ENCODE peak calls at places on chromosomes 2 and 18, in ten cellular contexts. V, P, N, S, E, L, A, H, B and T are unnamed samples. For H3K4me1, the result is how much of the 10 kb centered on the place peaks cover.

GRCh38 chr2:233085037-233085838 is 25.1 kb downstream of the INPP5D start:
- DNase-seq in V (no peak), P (no peak), N (no peak), S (no peak), E (no peak), L (no peak), A (no peak), H (no peak), B (no peak), T (no peak)

GRCh38 chr2:84766791-84767190 is 114.1 kb downstream of the TRABD2A start:
- DNase-seq in V (no peak), P (no peak), N (no peak), S (no peak), E (no peak), L (no peak), A (no peak), H (no peak), B (no peak), T (no peak)

GRCh38 chr2:9820020-9820973 is 23.0 kb upstream of the TAF1B start:
- DNase-seq in V (peak), P (no peak), N (no peak), S (no peak), E (peak), L (no peak), A (no peak), H (no peak), B (no peak), T (no peak)

GRCh38 chr2:212249451-212249850 is 289.2 kb downstream of the ERBB4 start:
- DNase-seq in V (peak), P (no peak), N (no peak), S (no peak), E (no peak), L (no peak), A (no peak), H (no peak), B (no peak), T (no peak)

GRCh38 chr18:46416706-46417638 is 240.0 kb downstream of the LOXHD1 start:
- DNase-seq in V (no peak), P (no peak), N (no peak), S (no peak), E (no peak), L (no peak), A (peak), H (no peak), B (no peak), T (peak)

GRCh38 chr2:169767243-169767888 is 31.3 kb upstream of the SSB start:
- DNase-seq in V (peak), P (no peak), N (peak), S (no peak), E (no peak), L (no peak), A (peak), H (peak), B (peak), T (peak)

GRCh38 chr2:218180728-218181127 is 14.0 kb upstream of the CXCR1 start:
- DNase-seq in V (no peak), P (no peak), N (no peak), S (no peak), E (no peak), L (no peak), A (no peak), H (no peak), B (no peak), T (no peak)

GRCh38 chr2:24745825-24746224 is 47.4 kb downstream of the PTRHD1 start:
- DNase-seq in V (no peak), P (no peak), N (no peak), S (no peak), E (no peak), L (no peak), A (no peak), H (no peak), B (no peak), T (no peak)

GRCh38 chr2:104873689-104874054 is 19.8 kb downstream of the POU3F3 start:
- DNase-seq in V (no peak), P (peak), N (no peak), S (no peak), E (no peak), L (no peak), A (no peak), H (no peak), B (no peak), T (no peak)

GRCh38 chr2:189486237-189486770 is 45.0 kb downstream of the WDR75 start:
- DNase-seq in V (no peak), P (no peak), N (no peak), S (no peak), E (no peak), L (no peak), A (no peak), H (no peak), B (no peak), T (no peak)

GRCh38 chr2:43059183-43059897 is 167.1 kb downstream of the ZFP36L2 start:
- DNase-seq in V (peak), P (peak), N (peak), S (peak), E (no peak), L (peak), A (no peak), H (no peak), B (peak), T (peak)

GRCh38 chr2:99971326-99971965 is 170.9 kb downstream of the AFF3 start:
- DNase-seq in V (peak), P (no peak), N (no peak), S (no peak), E (no peak), L (no peak), A (no peak), H (no peak), B (no peak), T (no peak)

GRCh38 chr2:232479341-232480200 is 8.1 kb downstream of the ECEL1 start:
- DNase-seq in V (no peak), P (peak), N (no peak), S (no peak), E (peak), L (no peak), A (no peak), H (no peak), B (no peak), T (peak)

GRCh38 chr18:29840101-29840500 is 1202.4 kb downstream of the DSC3 start:
- DNase-seq in V (peak), P (no peak), N (no peak), S (no peak), E (no peak), L (no peak), A (peak), H (no peak), B (no peak), T (no peak)

GRCh38 chr2:66867038-66867380 is 432.1 kb downstream of the MEIS1 start:
- DNase-seq in V (no peak), P (no peak), N (no peak), S (no peak), E (no peak), L (no peak), A (no peak), H (no peak), B (no peak), T (no peak)
- H3K4me1 ChIP-seq in V (under half), P (under half), N (under half), S (under half), E (under half), L (under half), A (under half), H (under half), B (under half), T (under half)

DNA sequence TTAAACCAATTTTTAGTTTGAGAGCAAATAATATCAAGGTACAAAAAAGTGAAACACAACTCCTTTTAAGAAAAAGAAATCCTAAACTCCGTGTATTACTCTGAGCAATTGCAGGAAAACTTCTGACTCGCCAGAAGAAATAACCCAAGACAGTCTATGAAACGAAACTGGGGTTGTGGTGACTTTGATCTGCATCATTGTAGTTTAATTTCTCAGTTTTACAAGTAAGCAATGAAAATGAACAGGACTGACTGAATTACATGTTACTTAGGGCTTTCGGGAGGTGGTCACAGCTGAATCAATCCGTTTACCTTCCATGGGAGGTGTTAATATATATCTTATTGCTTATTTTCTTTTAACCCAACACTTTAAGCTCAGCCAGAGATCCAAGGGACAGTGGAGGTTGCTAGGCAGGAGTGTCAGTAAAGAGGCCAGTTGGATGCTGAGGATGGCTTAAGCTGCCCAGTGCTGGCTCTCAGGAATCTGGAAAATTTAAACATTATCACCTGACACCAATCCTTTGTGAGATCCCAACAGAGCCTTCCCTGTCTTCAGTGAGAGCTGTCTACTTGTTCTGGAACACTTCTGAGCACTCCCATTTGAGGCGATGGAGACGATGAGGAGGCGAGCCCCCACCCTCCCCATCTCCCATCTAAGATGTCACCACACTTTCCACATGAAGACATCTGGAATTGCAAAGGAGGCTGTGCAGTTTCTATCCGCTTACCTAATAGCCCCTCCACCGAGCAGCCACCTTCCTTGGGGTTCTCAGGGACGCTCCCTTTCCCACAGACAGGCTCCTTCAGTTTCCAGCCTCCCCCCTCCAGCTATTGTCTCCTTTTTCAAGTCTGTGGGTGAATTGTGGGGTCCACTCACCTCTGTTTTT is 3.6 kb upstream of the RAB31 start:
- DNase-seq in V (no peak), P (no peak), N (no peak), S (no peak), E (no peak), L (no peak), A (no peak), H (no peak), B (no peak), T (no peak)
- H3K4me1 ChIP-seq in V (under half), P (half or more), N (under half), S (under half), E (under half), L (under half), A (half or more), H (under half), B (under half), T (under half)

DNA sequence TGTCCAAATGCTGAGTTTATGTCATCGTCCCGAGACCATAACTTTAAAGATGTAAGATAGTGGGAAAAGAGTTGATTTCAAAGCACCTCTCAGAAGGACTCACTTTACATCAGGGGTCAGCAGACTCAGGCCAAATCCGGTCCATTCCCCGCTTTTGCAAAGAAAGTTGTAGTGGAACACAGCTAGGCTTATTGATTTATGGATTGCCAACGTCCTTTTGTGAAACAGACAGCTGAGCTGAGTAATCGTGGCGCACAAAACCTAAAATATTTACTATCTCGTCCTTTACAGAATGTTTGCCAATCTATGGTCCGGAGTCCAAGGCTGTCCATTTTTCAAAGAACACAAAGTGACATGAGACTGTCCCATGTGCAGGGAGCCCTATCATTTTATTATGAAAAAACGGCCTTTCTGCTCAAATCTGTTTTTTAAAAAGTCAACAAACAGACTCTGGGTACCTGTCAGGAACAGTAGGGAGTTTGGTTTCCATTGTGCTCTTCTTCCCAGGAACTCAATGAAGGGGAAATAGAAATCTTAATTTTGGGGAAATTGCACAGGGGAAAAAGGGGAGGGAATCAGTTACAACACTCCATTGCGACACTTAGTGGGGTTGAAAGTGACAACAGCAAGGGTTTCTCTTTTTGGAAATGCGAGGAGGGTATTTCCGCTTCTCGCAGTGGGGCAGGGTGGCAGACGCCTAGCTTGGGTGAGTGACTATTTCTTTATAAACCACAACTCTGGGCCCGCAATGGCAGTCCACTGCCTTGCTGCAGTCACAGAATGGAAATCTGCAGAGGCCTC is at the start of gene IL1RN:
- DNase-seq in V (no peak), P (no peak), N (peak), S (no peak), E (peak), L (no peak), A (no peak), H (no peak), B (no peak), T (no peak)
- H3K4me1 ChIP-seq in V (under half), P (half or more), N (under half), S (under half), E (under half), L (under half), A (under half), H (under half), B (under half), T (under half)

DNA sequence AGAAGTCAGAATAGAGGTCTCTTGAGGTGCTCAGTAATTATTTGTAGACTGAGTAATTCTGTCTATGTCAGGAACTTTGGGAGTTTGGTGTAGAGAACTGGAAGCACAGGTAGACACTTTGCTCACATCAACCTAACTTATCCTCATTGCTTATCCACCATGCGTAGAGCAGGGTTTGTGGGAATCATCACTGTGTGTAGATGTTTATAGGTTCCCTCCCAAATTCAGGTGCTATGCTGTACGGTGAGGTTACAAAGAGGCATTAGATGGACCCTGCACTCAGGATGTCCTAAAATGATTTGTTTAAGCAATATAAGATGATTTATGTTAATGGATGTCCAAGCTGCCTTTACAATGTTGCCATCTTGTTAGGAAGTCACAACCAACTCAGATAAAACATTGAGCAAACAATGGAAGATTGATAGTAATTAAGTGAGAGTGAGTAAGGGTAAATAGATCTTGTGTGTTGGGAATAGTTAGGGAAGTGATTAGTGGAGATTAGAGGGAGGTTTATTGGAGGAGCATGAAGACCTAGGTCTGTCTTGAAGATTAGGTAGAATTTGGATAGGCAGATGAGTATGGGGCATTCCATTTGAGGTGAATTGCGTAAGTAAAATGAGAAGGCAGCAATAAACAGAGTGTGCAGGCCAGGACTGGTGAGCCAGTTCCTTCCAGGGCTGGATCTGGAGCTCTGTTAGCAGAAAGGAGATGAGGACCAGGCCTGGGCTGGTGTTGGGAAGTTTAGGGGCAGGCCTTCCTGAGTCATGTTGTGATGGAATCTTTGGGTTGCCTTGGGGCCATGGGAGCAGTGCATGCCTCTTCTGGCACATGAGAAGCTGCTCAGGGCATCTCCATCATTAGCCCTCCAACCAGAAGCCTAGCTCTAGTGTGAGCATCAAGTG is 12.1 kb downstream of the EPAS1 start:
- DNase-seq in V (no peak), P (no peak), N (no peak), S (no peak), E (no peak), L (no peak), A (no peak), H (no peak), B (no peak), T (no peak)
- H3K4me1 ChIP-seq in V (under half), P (half or more), N (half or more), S (under half), E (half or more), L (half or more), A (half or more), H (under half), B (under half), T (under half)